ENCODE peak calls at places on chromosomes 16 and 17, in four cellular contexts. F is IMR-90, S is GDM1, R is NCI-H82. J is an unnamed sample.

GRCh38 chr16:86010680-86011141 is 111.7 kb downstream of the IRF8 start:
- DNase-seq in F (no peak), S (no peak), R (no peak), J (no peak)

GRCh38 chr17:77898521-77899434 is 59.7 kb upstream of the TNRC6C start:
- DNase-seq in F (no peak), S (no peak), R (no peak), J (no peak)

GRCh38 chr16:7990864-7991263 is 599.4 kb downstream of the TMEM114 start:
- DNase-seq in F (no peak), S (no peak), R (no peak), J (no peak)

GRCh38 chr16:70793851-70794502 is 7.0 kb downstream of the VAC14 start:
- DNase-seq in F (no peak), S (no peak), R (no peak), J (no peak)

GRCh38 chr16:4182581-4183257 is 59.2 kb downstream of the SRL start:
- DNase-seq in F (no peak), S (peak), R (no peak), J (no peak)

GRCh38 chr16:3094289-3095027 is 4.6 kb downstream of the ZSCAN10 start:
- DNase-seq in F (peak), S (peak), R (peak), J (peak)

GRCh38 chr16:11152205-11152604 is 103.8 kb downstream of the SOCS1 start:
- DNase-seq in F (no peak), S (no peak), R (peak), J (no peak)

GRCh38 chr17:35257080-35257701 is 14.3 kb downstream of the SLFN5 start:
- DNase-seq in F (peak), S (no peak), R (no peak), J (no peak)

GRCh38 chr16:49282690-49283375 is 1.2 kb upstream of the CBLN1 start:
- DNase-seq in F (no peak), S (no peak), R (peak), J (no peak)

GRCh38 chr17:9237661-9238301 is 216.5 kb downstream of the NTN1 start:
- DNase-seq in F (no peak), S (no peak), R (no peak), J (no peak)

GRCh38 chr16:67993207-67994036 is 5.9 kb downstream of the DPEP2 start:
- DNase-seq in F (peak), S (peak), R (peak), J (peak)